ENCODE peak calls at places on chromosomes 16 and 17, in nine cellular contexts. One of them, this sample, is unnamed.
A peak's percentile ranks its signal among the peaks of the same experiment; 100 is the strongest.

GRCh38 chr16:61098505-61098904 is 937.7 kb downstream of the CDH8 start:
- DNase-seq in occipital lobe: no peak
- DNase-seq in stimulated activated naive B cell treated with anti-CD40 and anti-IgM and Interleukin-4, amounts not matched to agents 10 μg/mL and 1 μg/mL and 100 μg/mL, for 72 hours: no peak
- DNase-seq in RWPE1: no peak
- DNase-seq in neuronal stem cell: no peak
- DNase-seq in amniotic stem cell: no peak
- DNase-seq in WERI-Rb-1: no peak
- DNase-seq in omental fat pad: no peak
- DNase-seq in Daoy: no peak
- DNase-seq in this sample: no peak

GRCh38 chr17:49224198-49224996 is 6.2 kb downstream of the PHOSPHO1 start:
- DNase-seq in occipital lobe: no peak
- DNase-seq in stimulated activated naive B cell treated with anti-CD40 and anti-IgM and Interleukin-4, amounts not matched to agents 10 μg/mL and 1 μg/mL and 100 μg/mL, for 72 hours: no peak
- DNase-seq in RWPE1: no peak
- DNase-seq in neuronal stem cell: no peak
- DNase-seq in amniotic stem cell: no peak
- DNase-seq in WERI-Rb-1: no peak
- DNase-seq in omental fat pad: no peak
- DNase-seq in Daoy: no peak
- DNase-seq in this sample: no peak

GRCh38 chr16:76941091-76941490 is 249.9 kb upstream of the MON1B start:
- DNase-seq in occipital lobe: no peak
- DNase-seq in stimulated activated naive B cell treated with anti-CD40 and anti-IgM and Interleukin-4, amounts not matched to agents 10 μg/mL and 1 μg/mL and 100 μg/mL, for 72 hours: no peak
- DNase-seq in RWPE1: no peak
- DNase-seq in neuronal stem cell: no peak
- DNase-seq in amniotic stem cell: no peak
- DNase-seq in WERI-Rb-1: no peak
- DNase-seq in omental fat pad: no peak
- DNase-seq in Daoy: no peak
- DNase-seq in this sample: no peak

GRCh38 chr16:17305694-17306093 is 165.1 kb downstream of the XYLT1 start:
- DNase-seq in occipital lobe: no peak
- DNase-seq in stimulated activated naive B cell treated with anti-CD40 and anti-IgM and Interleukin-4, amounts not matched to agents 10 μg/mL and 1 μg/mL and 100 μg/mL, for 72 hours: peak; percentile 79
- DNase-seq in RWPE1: no peak
- DNase-seq in neuronal stem cell: no peak
- DNase-seq in amniotic stem cell: no peak
- DNase-seq in WERI-Rb-1: no peak
- DNase-seq in omental fat pad: no peak
- DNase-seq in Daoy: no peak
- DNase-seq in this sample: no peak

GRCh38 chr16:54460254-54460860 is 173.8 kb upstream of the IRX3 start:
- DNase-seq in occipital lobe: no peak
- DNase-seq in stimulated activated naive B cell treated with anti-CD40 and anti-IgM and Interleukin-4, amounts not matched to agents 10 μg/mL and 1 μg/mL and 100 μg/mL, for 72 hours: no peak
- DNase-seq in RWPE1: no peak
- DNase-seq in neuronal stem cell: no peak
- DNase-seq in amniotic stem cell: no peak
- DNase-seq in WERI-Rb-1: no peak
- DNase-seq in omental fat pad: no peak
- DNase-seq in Daoy: no peak
- DNase-seq in this sample: no peak

GRCh38 chr17:80817861-80818260 is 173.8 kb upstream of the CHMP6 start:
- DNase-seq in occipital lobe: no peak
- DNase-seq in stimulated activated naive B cell treated with anti-CD40 and anti-IgM and Interleukin-4, amounts not matched to agents 10 μg/mL and 1 μg/mL and 100 μg/mL, for 72 hours: no peak
- DNase-seq in RWPE1: peak; percentile 38
- DNase-seq in neuronal stem cell: no peak
- DNase-seq in amniotic stem cell: no peak
- DNase-seq in WERI-Rb-1: no peak
- DNase-seq in omental fat pad: no peak
- DNase-seq in Daoy: peak; percentile 27
- DNase-seq in this sample: peak; percentile 54

GRCh38 chr17:48374650-48375230 is 55.3 kb downstream of the SKAP1 start:
- DNase-seq in occipital lobe: no peak
- DNase-seq in stimulated activated naive B cell treated with anti-CD40 and anti-IgM and Interleukin-4, amounts not matched to agents 10 μg/mL and 1 μg/mL and 100 μg/mL, for 72 hours: no peak
- DNase-seq in RWPE1: peak; percentile 16
- DNase-seq in neuronal stem cell: no peak
- DNase-seq in amniotic stem cell: no peak
- DNase-seq in WERI-Rb-1: peak; percentile 78
- DNase-seq in omental fat pad: no peak
- DNase-seq in Daoy: peak; percentile 9
- DNase-seq in this sample: peak; percentile 25

GRCh38 chr16:66489385-66489784 is 60.5 kb downstream of the TK2 start:
- DNase-seq in occipital lobe: no peak
- DNase-seq in stimulated activated naive B cell treated with anti-CD40 and anti-IgM and Interleukin-4, amounts not matched to agents 10 μg/mL and 1 μg/mL and 100 μg/mL, for 72 hours: no peak
- DNase-seq in RWPE1: no peak
- DNase-seq in neuronal stem cell: no peak
- DNase-seq in amniotic stem cell: no peak
- DNase-seq in WERI-Rb-1: no peak
- DNase-seq in omental fat pad: no peak
- DNase-seq in Daoy: no peak
- DNase-seq in this sample: no peak

GRCh38 chr16:2082171-2082982 is 34.6 kb downstream of the TSC2 start:
- DNase-seq in occipital lobe: no peak
- DNase-seq in stimulated activated naive B cell treated with anti-CD40 and anti-IgM and Interleukin-4, amounts not matched to agents 10 μg/mL and 1 μg/mL and 100 μg/mL, for 72 hours: no peak
- DNase-seq in RWPE1: peak; percentile 64
- DNase-seq in neuronal stem cell: no peak
- DNase-seq in amniotic stem cell: no peak
- DNase-seq in WERI-Rb-1: no peak
- DNase-seq in omental fat pad: no peak
- DNase-seq in Daoy: no peak
- DNase-seq in this sample: no peak

GRCh38 chr17:31130286-31131224 is 35.8 kb downstream of the NF1 start:
- DNase-seq in occipital lobe: no peak
- DNase-seq in stimulated activated naive B cell treated with anti-CD40 and anti-IgM and Interleukin-4, amounts not matched to agents 10 μg/mL and 1 μg/mL and 100 μg/mL, for 72 hours: no peak
- DNase-seq in RWPE1: no peak
- DNase-seq in neuronal stem cell: no peak
- DNase-seq in amniotic stem cell: no peak
- DNase-seq in WERI-Rb-1: no peak
- DNase-seq in omental fat pad: no peak
- DNase-seq in Daoy: no peak
- DNase-seq in this sample: no peak

GRCh38 chr16:67466581-67466980 is 14.4 kb downstream of the ATP6V0D1 start:
- DNase-seq in occipital lobe: no peak
- DNase-seq in stimulated activated naive B cell treated with anti-CD40 and anti-IgM and Interleukin-4, amounts not matched to agents 10 μg/mL and 1 μg/mL and 100 μg/mL, for 72 hours: no peak
- DNase-seq in RWPE1: no peak
- DNase-seq in neuronal stem cell: no peak
- DNase-seq in amniotic stem cell: no peak
- DNase-seq in WERI-Rb-1: no peak
- DNase-seq in omental fat pad: no peak
- DNase-seq in Daoy: no peak
- DNase-seq in this sample: no peak

GRCh38 chr17:27577124-27577761 is 53.7 kb upstream of the LGALS9 start:
- DNase-seq in occipital lobe: peak; percentile 27
- DNase-seq in stimulated activated naive B cell treated with anti-CD40 and anti-IgM and Interleukin-4, amounts not matched to agents 10 μg/mL and 1 μg/mL and 100 μg/mL, for 72 hours: no peak
- DNase-seq in RWPE1: no peak
- DNase-seq in neuronal stem cell: no peak
- DNase-seq in amniotic stem cell: no peak
- DNase-seq in WERI-Rb-1: peak; percentile 76
- DNase-seq in omental fat pad: no peak
- DNase-seq in Daoy: peak; percentile 57
- DNase-seq in this sample: peak; percentile 66

GRCh38 chr17:73291260-73291801 is 20.5 kb downstream of the CDC42EP4 start:
- DNase-seq in occipital lobe: no peak
- DNase-seq in stimulated activated naive B cell treated with anti-CD40 and anti-IgM and Interleukin-4, amounts not matched to agents 10 μg/mL and 1 μg/mL and 100 μg/mL, for 72 hours: peak; percentile 26
- DNase-seq in RWPE1: peak; percentile 82
- DNase-seq in neuronal stem cell: no peak
- DNase-seq in amniotic stem cell: peak; percentile 70
- DNase-seq in WERI-Rb-1: no peak
- DNase-seq in omental fat pad: no peak
- DNase-seq in Daoy: peak; percentile 96
- DNase-seq in this sample: peak; percentile 99

GRCh38 chr16:49491736-49492089 is 118.1 kb downstream of the C16orf78 start:
- DNase-seq in occipital lobe: peak; percentile 35
- DNase-seq in stimulated activated naive B cell treated with anti-CD40 and anti-IgM and Interleukin-4, amounts not matched to agents 10 μg/mL and 1 μg/mL and 100 μg/mL, for 72 hours: no peak
- DNase-seq in RWPE1: no peak
- DNase-seq in neuronal stem cell: no peak
- DNase-seq in amniotic stem cell: no peak
- DNase-seq in WERI-Rb-1: peak; percentile 69
- DNase-seq in omental fat pad: no peak
- DNase-seq in Daoy: peak; percentile 13
- DNase-seq in this sample: no peak

GRCh38 chr17:47253541-47254402 is at the start of gene ITGB3:
- DNase-seq in occipital lobe: peak; percentile 28
- DNase-seq in stimulated activated naive B cell treated with anti-CD40 and anti-IgM and Interleukin-4, amounts not matched to agents 10 μg/mL and 1 μg/mL and 100 μg/mL, for 72 hours: peak; percentile 71
- DNase-seq in RWPE1: peak; percentile 65
- DNase-seq in neuronal stem cell: peak; percentile 65
- DNase-seq in amniotic stem cell: peak; percentile 31
- DNase-seq in WERI-Rb-1: peak; percentile 88
- DNase-seq in omental fat pad: no peak
- DNase-seq in Daoy: peak; percentile 89
- DNase-seq in this sample: no peak

GRCh38 chr16:31487720-31488629 is 5.1 kb downstream of the SLC5A2 start:
- DNase-seq in occipital lobe: no peak
- DNase-seq in stimulated activated naive B cell treated with anti-CD40 and anti-IgM and Interleukin-4, amounts not matched to agents 10 μg/mL and 1 μg/mL and 100 μg/mL, for 72 hours: no peak
- DNase-seq in RWPE1: peak; percentile 65
- DNase-seq in neuronal stem cell: no peak
- DNase-seq in amniotic stem cell: no peak
- DNase-seq in WERI-Rb-1: peak; percentile 74
- DNase-seq in omental fat pad: no peak
- DNase-seq in Daoy: peak; percentile 54
- DNase-seq in this sample: no peak

GRCh38 chr17:14118951-14119350 is 49.6 kb downstream of the COX10 start:
- DNase-seq in occipital lobe: no peak
- DNase-seq in stimulated activated naive B cell treated with anti-CD40 and anti-IgM and Interleukin-4, amounts not matched to agents 10 μg/mL and 1 μg/mL and 100 μg/mL, for 72 hours: no peak
- DNase-seq in RWPE1: no peak
- DNase-seq in neuronal stem cell: no peak
- DNase-seq in amniotic stem cell: no peak
- DNase-seq in WERI-Rb-1: no peak
- DNase-seq in omental fat pad: no peak
- DNase-seq in Daoy: no peak
- DNase-seq in this sample: no peak

GRCh38 chr16:86595983-86596605 is 17.7 kb downstream of the FOXL1 start:
- DNase-seq in occipital lobe: no peak
- DNase-seq in stimulated activated naive B cell treated with anti-CD40 and anti-IgM and Interleukin-4, amounts not matched to agents 10 μg/mL and 1 μg/mL and 100 μg/mL, for 72 hours: no peak
- DNase-seq in RWPE1: no peak
- DNase-seq in neuronal stem cell: no peak
- DNase-seq in amniotic stem cell: no peak
- DNase-seq in WERI-Rb-1: no peak
- DNase-seq in omental fat pad: no peak
- DNase-seq in Daoy: peak; percentile 57
- DNase-seq in this sample: no peak

GRCh38 chr16:22333457-22333994 is 36.3 kb downstream of the POLR3E start:
- DNase-seq in occipital lobe: no peak
- DNase-seq in stimulated activated naive B cell treated with anti-CD40 and anti-IgM and Interleukin-4, amounts not matched to agents 10 μg/mL and 1 μg/mL and 100 μg/mL, for 72 hours: no peak
- DNase-seq in RWPE1: no peak
- DNase-seq in neuronal stem cell: no peak
- DNase-seq in amniotic stem cell: no peak
- DNase-seq in WERI-Rb-1: no peak
- DNase-seq in omental fat pad: no peak
- DNase-seq in Daoy: no peak
- DNase-seq in this sample: no peak